ENCODE peak calls at places on chromosome 12, in eight cellular contexts. O, L, Z, F, N, Q, U and P are unnamed samples.

GRCh38 chr12:91565246-91565645 is 382.6 kb upstream of the DCN start:
- DNase-seq in Q (no peak), L (no peak), F (no peak), Z (no peak), U (no peak), O (no peak), N (no peak), P (no peak)

GRCh38 chr12:85385406-85385805 is 105.4 kb downstream of the ALX1 start:
- DNase-seq in F (no peak), N (no peak), Q (no peak), U (no peak), O (no peak), Z (no peak), L (no peak), P (no peak)

GRCh38 chr12:91931110-91931509 is 214.5 kb downstream of the BTG1 start:
- DNase-seq in O (peak; percentile 61), Z (no peak), U (no peak), F (no peak), L (no peak), N (no peak), Q (no peak), P (no peak)

GRCh38 chr12:103705927-103706326 is 118.9 kb downstream of the STAB2 start:
- DNase-seq in Q (no peak), L (no peak), F (no peak), Z (peak; percentile 32), U (no peak), O (peak; percentile 55), N (no peak), P (no peak)

GRCh38 chr12:46774011-46774633 is 51.7 kb downstream of the SLC38A4 start:
- DNase-seq in N (no peak), U (no peak), O (no peak), Q (no peak), Z (no peak), L (no peak), F (no peak), P (no peak)

GRCh38 chr12:130053641-130054040 is 108.6 kb upstream of the FZD10 start:
- DNase-seq in U (no peak), Z (peak; percentile 75), F (no peak), O (peak; percentile 12), N (no peak), Q (no peak), L (peak; percentile 15), P (no peak)

GRCh38 chr12:82696543-82696942 is 9.8 kb downstream of the TMTC2 start:
- DNase-seq in O (no peak), N (no peak), Q (no peak), U (no peak), Z (no peak), L (no peak), F (no peak), P (no peak)

GRCh38 chr12:16238661-16239060 is 38.8 kb downstream of the SLC15A5 start:
- DNase-seq in Z (no peak), U (no peak), N (no peak), O (no peak), Q (no peak), L (no peak), F (no peak), P (no peak)

GRCh38 chr12:116697305-116698130 is 40.4 kb downstream of the SPRING1 start:
- DNase-seq in Q (no peak), L (peak; percentile 68), O (peak; percentile 71), N (no peak), Z (peak; percentile 61), F (no peak), U (no peak), P (peak; percentile 18)

GRCh38 chr12:92912052-92912451 is 17.0 kb downstream of the EEA1 start:
- DNase-seq in Z (no peak), O (no peak), Q (no peak), L (no peak), N (no peak), F (no peak), U (no peak), P (no peak)

GRCh38 chr12:6053541-6053940 is 70.9 kb downstream of the VWF start:
- DNase-seq in Z (no peak), F (no peak), Q (no peak), O (no peak), U (no peak), L (no peak), N (no peak), P (no peak)